ENCODE peak calls at places on chromosomes 13 and 19, in seven cellular contexts. R is SJCRH30; A is KG1; O is stimulated activated CD8-positive, alpha-beta memory T cell treated with anti-CD3 and anti-CD28 coated beads, Interleukin-4, amount 100 ng/mL, for 4 hours; M is RPMI7951; L is germinal center; W is brain microvascular endothelial cell. D is an unnamed sample.

GRCh38 chr13:38871275-38871674 is 119.4 kb downstream of the STOML3 start:
- DNase-seq in R (no peak), A (no peak), O (no peak), M (no peak), L (no peak), W (no peak), D (no peak)

GRCh38 chr19:28501979-28502378 is 711.0 kb downstream of the UQCRFS1 start:
- DNase-seq in R (no peak), A (no peak), O (no peak), M (no peak), L (no peak), W (no peak), D (no peak)

GRCh38 chr19:29287061-29287460 is 74.1 kb upstream of the UQCRFS1 start:
- DNase-seq in R (no peak), A (no peak), O (no peak), M (peak), L (no peak), W (no peak), D (no peak)

GRCh38 chr19:35718345-35719041 is 690 bp downstream of the KMT2B start:
- DNase-seq in R (peak), A (no peak), O (peak), M (no peak), L (peak), W (no peak), D (peak)

GRCh38 chr19:29285878-29286277 is 72.9 kb upstream of the UQCRFS1 start:
- DNase-seq in R (peak), A (no peak), O (no peak), M (peak), L (no peak), W (no peak), D (no peak)

GRCh38 chr19:18895828-18896341 is at the start of gene CERS1:
- DNase-seq in R (peak), A (no peak), O (no peak), M (no peak), L (peak), W (no peak), D (no peak)

GRCh38 chr13:75478659-75479058 is 3.3 kb downstream of the TBC1D4 start:
- DNase-seq in R (no peak), A (no peak), O (no peak), M (no peak), L (no peak), W (no peak), D (no peak)

GRCh38 chr19:29569038-29569911 is 36.8 kb upstream of the POP4 start:
- DNase-seq in R (no peak), A (no peak), O (no peak), M (no peak), L (no peak), W (no peak), D (no peak)

GRCh38 chr19:46394398-46394797 is 19.0 kb downstream of the CCDC8 start:
- DNase-seq in R (no peak), A (no peak), O (no peak), M (peak), L (no peak), W (no peak), D (no peak)

GRCh38 chr13:45704211-45704739 is 2.2 kb downstream of the CBY2 start:
- DNase-seq in R (no peak), A (no peak), O (no peak), M (no peak), L (no peak), W (no peak), D (no peak)

GRCh38 chr19:1154731-1155351 is 19.2 kb downstream of the SBNO2 start:
- DNase-seq in R (no peak), A (no peak), O (no peak), M (peak), L (no peak), W (peak), D (peak)

GRCh38 chr19:31253816-31254551 is 95.3 kb downstream of the TSHZ3 start:
- DNase-seq in R (peak), A (no peak), O (no peak), M (peak), L (no peak), W (no peak), D (no peak)

GRCh38 chr13:39945226-39945625 is 289.8 kb downstream of the COG6 start:
- DNase-seq in R (no peak), A (no peak), O (no peak), M (no peak), L (no peak), W (no peak), D (no peak)

GRCh38 chr19:10895363-10895762 is 24.0 kb downstream of the CARM1 start:
- DNase-seq in R (no peak), A (no peak), O (no peak), M (no peak), L (no peak), W (no peak), D (no peak)

D was measured in heart right ventricle.